ENCODE peak calls at places on chromosomes 2 and 18, in eight cellular contexts. One of them, this sample, is unnamed. For H3K36me3 and H3K4me1, the result is how much of the 10 kb centered on the place peaks cover.

GRCh38 chr2:74414913-74415761 is 6.3 kb downstream of the C2orf81 start:
- DNase-seq in SK-N-SH: peak
- DNase-seq in fibroblast of lung: peak
- DNase-seq in breast epithelium: no peak
- DNase-seq in uterus: peak
- DNase-seq in pancreas: no peak
- DNase-seq in IMR-90: no peak
- DNase-seq in GM23338: peak
- DNase-seq in this sample: no peak

GRCh38 chr2:85852979-85853498 is 35.8 kb downstream of the ST3GAL5 start:
- DNase-seq in GM23338: no peak
- DNase-seq in IMR-90: no peak
- DNase-seq in breast epithelium: peak
- DNase-seq in uterus: no peak
- DNase-seq in SK-N-SH: peak
- DNase-seq in fibroblast of lung: no peak
- DNase-seq in pancreas: no peak
- DNase-seq in this sample: peak

GRCh38 chr2:226802573-226802972 is 3.0 kb upstream of the IRS1 start:
- DNase-seq in SK-N-SH: peak
- DNase-seq in IMR-90: peak
- DNase-seq in pancreas: no peak
- DNase-seq in uterus: peak
- DNase-seq in breast epithelium: no peak
- DNase-seq in GM23338: peak
- DNase-seq in fibroblast of lung: peak
- DNase-seq in this sample: no peak

GRCh38 chr2:158968396-158969161 is at the start of gene TANC1:
- DNase-seq in GM23338: peak
- DNase-seq in fibroblast of lung: peak
- DNase-seq in pancreas: peak
- DNase-seq in SK-N-SH: peak
- DNase-seq in uterus: peak
- DNase-seq in IMR-90: peak
- DNase-seq in breast epithelium: peak
- DNase-seq in this sample: peak

GRCh38 chr2:16244153-16244965 is 304.0 kb downstream of the MYCN start:
- DNase-seq in uterus: no peak
- DNase-seq in GM23338: no peak
- DNase-seq in pancreas: no peak
- DNase-seq in fibroblast of lung: no peak
- DNase-seq in IMR-90: no peak
- DNase-seq in breast epithelium: no peak
- DNase-seq in SK-N-SH: no peak
- DNase-seq in this sample: no peak

GRCh38 chr18:7601249-7601620 is 34.1 kb downstream of the PTPRM start:
- DNase-seq in fibroblast of lung: peak
- DNase-seq in pancreas: no peak
- DNase-seq in uterus: no peak
- DNase-seq in GM23338: peak
- DNase-seq in breast epithelium: no peak
- DNase-seq in IMR-90: peak
- DNase-seq in SK-N-SH: no peak
- DNase-seq in this sample: no peak

GRCh38 chr2:215982465-215982875 is 30.9 kb downstream of the MREG start:
- DNase-seq in SK-N-SH: no peak
- DNase-seq in pancreas: peak
- DNase-seq in breast epithelium: peak
- DNase-seq in uterus: no peak
- DNase-seq in IMR-90: peak
- DNase-seq in GM23338: no peak
- DNase-seq in fibroblast of lung: peak
- DNase-seq in this sample: no peak

GRCh38 chr18:32893915-32894314 is 121.1 kb upstream of the KLHL14 start:
- DNase-seq in fibroblast of lung: no peak
- DNase-seq in pancreas: no peak
- DNase-seq in uterus: no peak
- DNase-seq in GM23338: peak
- DNase-seq in SK-N-SH: peak
- DNase-seq in breast epithelium: no peak
- DNase-seq in IMR-90: no peak
- DNase-seq in this sample: no peak

GRCh38 chr2:192146069-192147006 is 48.4 kb downstream of the TMEFF2 start:
- DNase-seq in GM23338: no peak
- DNase-seq in IMR-90: peak
- DNase-seq in breast epithelium: no peak
- DNase-seq in SK-N-SH: no peak
- DNase-seq in fibroblast of lung: peak
- DNase-seq in uterus: no peak
- DNase-seq in pancreas: no peak
- DNase-seq in this sample: no peak

GRCh38 chr2:4715065-4715464 is 977.1 kb upstream of the SOX11 start:
- DNase-seq in IMR-90: no peak
- DNase-seq in SK-N-SH: no peak
- DNase-seq in breast epithelium: no peak
- DNase-seq in GM23338: peak
- DNase-seq in fibroblast of lung: no peak
- DNase-seq in uterus: no peak
- DNase-seq in pancreas: no peak
- DNase-seq in this sample: no peak

GRCh38 chr2:70993689-70993986 is 1.0 kb downstream of the TEX261 start:
- DNase-seq in pancreas: no peak
- DNase-seq in fibroblast of lung: no peak
- DNase-seq in SK-N-SH: no peak
- DNase-seq in uterus: no peak
- DNase-seq in GM23338: no peak
- DNase-seq in breast epithelium: no peak
- DNase-seq in IMR-90: no peak
- DNase-seq in this sample: no peak

GRCh38 chr18:70288851-70289328 is at the start of gene SOCS6:
- DNase-seq in pancreas: peak
- DNase-seq in SK-N-SH: peak
- DNase-seq in fibroblast of lung: peak
- DNase-seq in IMR-90: peak
- DNase-seq in GM23338: peak
- DNase-seq in breast epithelium: no peak
- DNase-seq in uterus: peak
- DNase-seq in this sample: peak

GRCh38 chr2:18047114-18047695 is 168.7 kb downstream of the KCNS3 start:
- DNase-seq in pancreas: no peak
- DNase-seq in SK-N-SH: no peak
- DNase-seq in GM23338: no peak
- DNase-seq in IMR-90: no peak
- DNase-seq in fibroblast of lung: peak
- DNase-seq in uterus: no peak
- DNase-seq in breast epithelium: no peak
- DNase-seq in this sample: no peak

GRCh38 chr2:84217446-84217845 is 241.6 kb downstream of the SUCLG1 start:
- DNase-seq in SK-N-SH: no peak
- DNase-seq in GM23338: no peak
- DNase-seq in pancreas: no peak
- DNase-seq in IMR-90: no peak
- DNase-seq in fibroblast of lung: no peak
- DNase-seq in uterus: no peak
- DNase-seq in breast epithelium: no peak
- DNase-seq in this sample: no peak

DNA sequence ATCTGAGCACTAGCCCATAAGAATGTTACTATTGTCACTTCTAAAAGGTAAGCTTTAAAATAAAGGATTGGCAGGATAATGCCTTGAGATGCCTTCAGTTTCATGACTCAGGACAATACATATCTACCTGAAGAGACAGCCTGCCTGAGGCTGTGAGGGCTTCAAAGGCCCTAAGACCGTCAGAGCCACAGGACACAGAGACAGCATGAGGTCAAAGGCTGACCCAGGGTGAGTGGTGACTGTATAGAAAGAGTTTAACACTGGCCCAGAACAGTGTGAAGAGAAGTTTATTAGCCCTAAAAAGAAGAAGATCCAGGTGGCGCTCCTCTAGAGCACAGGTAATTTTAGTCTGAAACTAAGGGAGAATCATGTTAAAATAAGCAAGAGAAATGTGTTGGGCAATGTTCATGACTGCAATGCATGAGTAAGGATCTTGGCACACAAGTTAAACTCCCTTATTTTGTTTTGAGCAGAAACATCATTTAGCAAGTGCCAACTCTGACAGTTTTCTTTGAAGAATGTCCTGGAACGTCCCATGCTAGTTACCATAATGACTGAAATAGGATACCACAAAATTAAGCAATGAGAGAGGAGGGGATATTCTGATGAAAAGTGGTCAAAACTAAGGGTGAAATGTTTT is 78.1 kb upstream of the FAM110C start:
- DNase-seq in SK-N-SH: no peak
- DNase-seq in IMR-90: no peak
- DNase-seq in fibroblast of lung: no peak
- DNase-seq in GM23338: no peak
- DNase-seq in uterus: peak
- DNase-seq in breast epithelium: no peak
- DNase-seq in pancreas: no peak
- DNase-seq in this sample: no peak
- H3K36me3 ChIP-seq in SK-N-SH: under half
- H3K36me3 ChIP-seq in IMR-90: under half
- H3K36me3 ChIP-seq in fibroblast of lung: under half
- H3K36me3 ChIP-seq in GM23338: under half
- H3K36me3 ChIP-seq in uterus: under half
- H3K36me3 ChIP-seq in breast epithelium: under half
- H3K36me3 ChIP-seq in pancreas: under half
- H3K36me3 ChIP-seq in this sample: under half

DNA sequence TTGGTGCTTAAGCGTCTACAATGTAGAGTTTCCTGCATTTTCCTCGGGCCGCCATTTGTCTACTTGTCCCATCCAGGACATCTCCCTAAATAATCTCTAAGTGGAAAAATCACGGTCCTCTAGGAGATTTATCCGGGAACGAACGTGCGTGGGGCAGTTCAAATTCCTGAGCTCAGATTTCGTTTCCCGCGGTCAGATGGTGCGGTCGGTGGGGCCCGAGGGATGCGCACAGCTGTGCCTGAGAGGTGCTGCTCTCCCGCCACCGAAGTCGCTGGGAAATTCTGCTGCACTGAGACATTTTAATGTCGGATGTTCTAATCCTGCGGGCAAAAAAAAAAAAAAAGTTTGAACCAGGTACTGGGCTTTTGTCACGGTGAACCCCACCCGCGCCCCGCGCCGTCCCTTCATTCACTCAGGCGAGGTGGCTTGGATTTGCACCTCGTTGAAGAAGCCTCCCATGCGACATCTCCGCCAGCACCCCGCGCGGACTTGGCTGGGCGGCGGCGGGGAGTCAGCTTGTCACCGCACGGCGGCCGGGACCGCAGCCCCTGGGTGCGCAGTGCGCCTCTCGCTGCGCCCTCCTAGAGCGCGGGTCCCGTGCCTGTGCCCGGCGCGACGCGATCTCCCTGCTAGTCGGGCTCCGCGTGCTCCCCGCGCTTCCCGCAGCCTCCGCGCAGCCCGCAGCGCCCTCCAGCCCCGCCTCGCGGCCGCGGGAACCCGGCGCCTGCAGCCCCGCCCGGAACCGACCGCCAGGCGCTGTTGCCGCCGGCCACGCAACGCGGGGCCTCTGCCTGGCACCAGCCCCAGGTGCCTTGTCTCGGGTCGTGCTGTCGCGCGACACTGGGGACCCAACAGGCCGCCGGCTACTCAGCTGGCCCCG is 192.0 kb upstream of the TCF4 start:
- DNase-seq in fibroblast of lung: peak
- DNase-seq in GM23338: peak
- DNase-seq in uterus: peak
- DNase-seq in IMR-90: peak
- DNase-seq in SK-N-SH: peak
- DNase-seq in pancreas: no peak
- DNase-seq in breast epithelium: no peak
- DNase-seq in this sample: peak
- H3K4me1 ChIP-seq in fibroblast of lung: under half
- H3K4me1 ChIP-seq in GM23338: under half
- H3K4me1 ChIP-seq in uterus: under half
- H3K4me1 ChIP-seq in IMR-90: under half
- H3K4me1 ChIP-seq in SK-N-SH: under half
- H3K4me1 ChIP-seq in pancreas: under half
- H3K4me1 ChIP-seq in breast epithelium: under half
- H3K4me1 ChIP-seq in this sample: under half

DNA sequence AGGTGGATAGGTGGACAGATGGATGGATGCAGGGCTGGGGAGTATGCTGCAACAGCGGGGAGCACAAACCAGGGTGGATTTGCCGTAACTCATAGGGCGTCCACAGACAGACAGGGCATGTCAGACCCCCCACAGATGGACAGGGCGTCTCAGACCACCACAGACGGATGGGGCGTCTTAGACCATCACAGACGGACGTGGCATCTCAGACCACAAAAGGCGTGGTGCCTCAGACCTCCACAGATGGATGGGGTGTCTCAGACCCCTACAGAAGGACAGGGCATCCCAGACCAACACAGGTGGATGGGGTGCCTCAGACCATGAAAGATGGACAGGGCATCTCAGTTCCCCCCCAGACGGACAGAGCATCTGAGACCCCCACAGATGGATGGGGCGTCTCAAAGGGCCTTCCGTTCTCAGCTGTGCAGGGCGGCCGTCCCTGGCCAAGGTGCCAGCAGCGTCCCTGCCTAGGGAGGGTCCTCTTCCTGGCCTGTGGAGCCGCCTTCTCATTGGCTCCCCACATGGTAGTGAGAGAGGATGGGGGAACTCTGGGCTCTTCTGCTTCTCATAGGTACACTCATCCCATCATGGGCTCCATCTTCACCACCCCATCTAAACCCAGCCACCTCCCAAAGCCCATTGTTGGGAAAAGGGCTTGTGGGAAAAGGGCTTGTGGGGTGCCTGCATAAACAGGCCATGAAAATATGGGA is 2.1 kb downstream of the ANKMY1 start:
- DNase-seq in GM23338: no peak
- DNase-seq in IMR-90: no peak
- DNase-seq in breast epithelium: no peak
- DNase-seq in uterus: no peak
- DNase-seq in fibroblast of lung: no peak
- DNase-seq in pancreas: no peak
- DNase-seq in SK-N-SH: no peak
- DNase-seq in this sample: no peak
- H3K36me3 ChIP-seq in GM23338: under half
- H3K36me3 ChIP-seq in IMR-90: under half
- H3K36me3 ChIP-seq in breast epithelium: under half
- H3K36me3 ChIP-seq in uterus: under half
- H3K36me3 ChIP-seq in fibroblast of lung: under half
- H3K36me3 ChIP-seq in pancreas: under half
- H3K36me3 ChIP-seq in SK-N-SH: under half
- H3K36me3 ChIP-seq in this sample: under half

DNA sequence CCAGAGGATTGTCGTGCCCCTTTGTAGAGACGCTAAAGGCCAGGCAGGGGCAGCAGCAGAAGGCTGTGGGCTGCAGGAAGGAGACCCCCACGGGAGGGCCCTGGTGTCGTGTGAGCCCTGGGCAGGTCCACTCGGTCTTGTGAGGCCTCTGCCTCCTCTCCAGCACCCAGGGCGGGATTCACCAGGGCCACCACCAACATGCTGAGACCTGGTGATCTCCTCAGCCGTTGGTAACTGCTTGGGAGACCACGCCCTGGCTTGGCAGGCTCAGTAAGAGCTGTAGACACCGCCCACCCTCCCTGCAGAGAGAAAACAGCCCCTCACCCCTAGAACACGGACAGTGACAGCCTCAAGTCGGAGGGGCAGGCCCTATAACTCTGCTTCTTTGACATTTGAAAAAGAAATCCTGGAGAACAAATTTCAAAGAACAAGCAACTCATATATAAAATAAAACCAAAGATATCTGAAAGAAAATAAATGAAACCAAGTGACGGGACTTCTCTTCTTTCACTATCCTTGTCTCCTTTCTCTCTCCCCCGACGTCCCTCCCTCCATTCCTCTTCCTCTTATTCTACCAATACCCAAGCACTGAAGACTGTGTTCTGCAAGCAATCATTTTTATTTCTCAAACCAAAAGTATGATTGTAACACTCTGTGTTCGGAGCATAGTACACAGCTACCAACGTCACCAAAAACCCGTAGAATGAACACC is 21.0 kb downstream of the MBP start:
- DNase-seq in fibroblast of lung: no peak
- DNase-seq in GM23338: no peak
- DNase-seq in breast epithelium: no peak
- DNase-seq in uterus: peak
- DNase-seq in SK-N-SH: no peak
- DNase-seq in pancreas: no peak
- DNase-seq in IMR-90: no peak
- DNase-seq in this sample: peak
- H3K4me1 ChIP-seq in fibroblast of lung: under half
- H3K4me1 ChIP-seq in GM23338: under half
- H3K4me1 ChIP-seq in breast epithelium: under half
- H3K4me1 ChIP-seq in uterus: under half
- H3K4me1 ChIP-seq in SK-N-SH: under half
- H3K4me1 ChIP-seq in pancreas: under half
- H3K4me1 ChIP-seq in IMR-90: under half
- H3K4me1 ChIP-seq in this sample: half or more